ENCODE peak calls at places on chromosomes 6 and 20, in eight cellular contexts. Q is CD4-positive, CD25-positive, alpha-beta regulatory T cell; H is D341Med; P is heart left ventricle; Z is activated B cell treated with CpG ODN at 0.5 μM for 24 hours; E is NCI-H510A treated with DMSO at 0.1 percent for 48 hours; L is activated CD4-positive, alpha-beta T cell treated with anti-CD3 and anti-CD28 coated beads, Interleukin-2, amount 50 U/mL, for 48 hours; U is sigmoid colon. M is an unnamed sample.

GRCh38 chr20:23047001-23047737 is 2.3 kb downstream of the THBD start:
- DNase-seq in Q (no peak), H (no peak), P (no peak), Z (no peak), E (peak), L (no peak), U (no peak), M (no peak)

GRCh38 chr6:75350156-75350555 is 65.6 kb upstream of the TMEM30A start:
- DNase-seq in Q (no peak), H (no peak), P (no peak), Z (no peak), E (no peak), L (no peak), U (no peak), M (no peak)

GRCh38 chr20:2156666-2157624 is 55.3 kb downstream of the STK35 start:
- DNase-seq in Q (no peak), H (no peak), P (no peak), Z (no peak), E (no peak), L (no peak), U (no peak), M (no peak)

GRCh38 chr20:10671221-10671849 is 2.5 kb downstream of the JAG1 start:
- DNase-seq in Q (no peak), H (peak), P (peak), Z (no peak), E (no peak), L (peak), U (peak), M (peak)

GRCh38 chr20:32764000-32764960 is 2.1 kb downstream of the DNMT3B start:
- DNase-seq in Q (no peak), H (peak), P (no peak), Z (no peak), E (no peak), L (no peak), U (no peak), M (no peak)

GRCh38 chr6:5464096-5464885 is 203.0 kb downstream of the FARS2 start:
- DNase-seq in Q (no peak), H (no peak), P (no peak), Z (no peak), E (no peak), L (no peak), U (no peak), M (no peak)

GRCh38 chr20:3659492-3660261 is 3.5 kb downstream of the GFRA4 start:
- DNase-seq in Q (no peak), H (no peak), P (no peak), Z (no peak), E (no peak), L (no peak), U (peak), M (no peak)

GRCh38 chr6:79824231-79824630 is 123.1 kb downstream of the ELOVL4 start:
- DNase-seq in Q (no peak), H (no peak), P (no peak), Z (no peak), E (no peak), L (no peak), U (no peak), M (no peak)

GRCh38 chr6:149934249-149935156 is 7.3 kb upstream of the ULBP2 start:
- DNase-seq in Q (peak), H (peak), P (no peak), Z (no peak), E (peak), L (peak), U (no peak), M (peak)

GRCh38 chr20:33318096-33318429 is 35.0 kb downstream of the BPIFB1 start:
- DNase-seq in Q (no peak), H (no peak), P (no peak), Z (no peak), E (no peak), L (no peak), U (no peak), M (no peak)

GRCh38 chr20:22925613-22925983 is 109.5 kb upstream of the SSTR4 start:
- DNase-seq in Q (no peak), H (no peak), P (no peak), Z (no peak), E (no peak), L (no peak), U (no peak), M (no peak)

GRCh38 chr20:48223715-48224114 is 438.4 kb upstream of the SULF2 start:
- DNase-seq in Q (no peak), H (no peak), P (no peak), Z (no peak), E (no peak), L (no peak), U (no peak), M (no peak)

GRCh38 chr6:127118505-127119360 is at the start of gene RSPO3:
- DNase-seq in Q (no peak), H (peak), P (no peak), Z (no peak), E (no peak), L (peak), U (peak), M (no peak)

GRCh38 chr6:143397229-143398222 is 53.0 kb downstream of the ADAT2 start:
- DNase-seq in Q (no peak), H (peak), P (peak), Z (no peak), E (no peak), L (peak), U (no peak), M (peak)

GRCh38 chr6:113649276-113649675 is 207.9 kb upstream of the MARCKS start:
- DNase-seq in Q (no peak), H (no peak), P (no peak), Z (no peak), E (no peak), L (no peak), U (no peak), M (no peak)

GRCh38 chr6:40550096-40550731 is 37.0 kb downstream of the LRFN2 start:
- DNase-seq in Q (no peak), H (peak), P (no peak), Z (no peak), E (peak), L (peak), U (no peak), M (no peak)

GRCh38 chr6:30769088-30769852 is 24.9 kb upstream of the IER3 start:
- DNase-seq in Q (peak), H (no peak), P (peak), Z (no peak), E (no peak), L (peak), U (peak), M (peak)

GRCh38 chr20:3045042-3045815 is 623 bp upstream of the MRPS26 start:
- DNase-seq in Q (no peak), H (no peak), P (no peak), Z (peak), E (no peak), L (peak), U (peak), M (peak)

GRCh38 chr20:1802385-1803215 is 92.6 kb upstream of the SIRPA start:
- DNase-seq in Q (no peak), H (peak), P (peak), Z (peak), E (no peak), L (peak), U (peak), M (peak)

GRCh38 chr6:71205336-71205956 is 83.2 kb upstream of the OGFRL1 start:
- DNase-seq in Q (no peak), H (no peak), P (no peak), Z (no peak), E (no peak), L (no peak), U (no peak), M (no peak)

GRCh38 chr6:7640607-7641577 is 50.9 kb downstream of the SNRNP48 start:
- DNase-seq in Q (no peak), H (no peak), P (no peak), Z (no peak), E (no peak), L (no peak), U (no peak), M (no peak)

GRCh38 chr6:72324591-72324990 is 297.3 kb upstream of the KCNQ5 start:
- DNase-seq in Q (no peak), H (no peak), P (no peak), Z (no peak), E (no peak), L (no peak), U (no peak), M (no peak)

GRCh38 chr6:87066449-87067288 is 28.2 kb downstream of the CGA start:
- DNase-seq in Q (peak), H (peak), P (peak), Z (no peak), E (peak), L (peak), U (no peak), M (no peak)

GRCh38 chr6:150006961-150007464 is 18.3 kb downstream of the RAET1L start:
- DNase-seq in Q (no peak), H (peak), P (no peak), Z (no peak), E (peak), L (peak), U (no peak), M (peak)

GRCh38 chr6:158752613-158753012 is 66.6 kb downstream of the EZR start:
- DNase-seq in Q (no peak), H (peak), P (peak), Z (no peak), E (peak), L (no peak), U (peak), M (no peak)

GRCh38 chr6:28693033-28693750 is 167.5 kb downstream of the GPX5 start:
- DNase-seq in Q (no peak), H (no peak), P (no peak), Z (no peak), E (no peak), L (no peak), U (no peak), M (no peak)